ENCODE peak calls at places on chromosomes 6 and 20, in nine cellular contexts. V is colonic mucosa, N is A549, J is neural progenitor cell, B is heart left ventricle, X is thoracic aorta, U is epithelial cell of proximal tubule, H is cardiac fibroblast, I is HFF-Myc. C is an unnamed sample.

GRCh38 chr20:11207749-11208502 is 534.1 kb upstream of the JAG1 start:
- DNase-seq in V (no peak), N (peak), J (no peak), B (no peak), X (no peak), U (peak), H (peak), I (peak), C (no peak)

GRCh38 chr20:24495266-24495665 is 25.8 kb downstream of the SYNDIG1 start:
- DNase-seq in V (no peak), N (no peak), J (no peak), B (no peak), X (no peak), U (no peak), H (no peak), I (no peak), C (no peak)

GRCh38 chr6:125253881-125254280 is 47.9 kb downstream of the HDDC2 start:
- DNase-seq in V (no peak), N (no peak), J (no peak), B (no peak), X (no peak), U (no peak), H (no peak), I (no peak), C (no peak)

GRCh38 chr6:70530023-70530422 is 36.7 kb upstream of the SDHAF4 start:
- DNase-seq in V (no peak), N (no peak), J (no peak), B (no peak), X (no peak), U (no peak), H (no peak), I (no peak), C (no peak)

GRCh38 chr20:50595988-50596693 is 86.0 kb downstream of the PTPN1 start:
- DNase-seq in V (no peak), N (no peak), J (no peak), B (no peak), X (no peak), U (no peak), H (no peak), I (no peak), C (no peak)

GRCh38 chr6:56484669-56485068 is 158.0 kb downstream of the DST start:
- DNase-seq in V (no peak), N (no peak), J (no peak), B (no peak), X (no peak), U (peak), H (no peak), I (peak), C (no peak)

GRCh38 chr6:16572943-16573342 is 188.3 kb downstream of the ATXN1 start:
- DNase-seq in V (no peak), N (no peak), J (peak), B (no peak), X (no peak), U (no peak), H (no peak), I (no peak), C (no peak)

GRCh38 chr6:162964703-162965140 is 236.9 kb downstream of the PACRG start:
- DNase-seq in V (peak), N (peak), J (no peak), B (peak), X (no peak), U (peak), H (peak), I (peak), C (no peak)

GRCh38 chr20:40508821-40509220 is 180.2 kb downstream of the MAFB start:
- DNase-seq in V (no peak), N (no peak), J (no peak), B (no peak), X (no peak), U (no peak), H (no peak), I (no peak), C (no peak)

GRCh38 chr20:48584391-48585249 is 243.2 kb downstream of the PREX1 start:
- DNase-seq in V (peak), N (no peak), J (no peak), B (no peak), X (no peak), U (no peak), H (no peak), I (no peak), C (no peak)

GRCh38 chr6:143248359-143248758 is 187.7 kb downstream of the AIG1 start:
- DNase-seq in V (no peak), N (no peak), J (no peak), B (no peak), X (no peak), U (no peak), H (no peak), I (no peak), C (no peak)

GRCh38 chr6:22764521-22764920 is 195.2 kb downstream of the HDGFL1 start:
- DNase-seq in V (no peak), N (no peak), J (no peak), B (no peak), X (no peak), U (no peak), H (no peak), I (peak), C (no peak)

GRCh38 chr6:69867075-69867911 is 937 bp downstream of the COL19A1 start:
- DNase-seq in V (peak), N (peak), J (peak), B (peak), X (no peak), U (no peak), H (peak), I (no peak), C (peak)

GRCh38 chr6:142361765-142362540 is 60.1 kb downstream of the ADGRG6 start:
- DNase-seq in V (no peak), N (peak), J (no peak), B (no peak), X (no peak), U (no peak), H (peak), I (no peak), C (no peak)

GRCh38 chr6:35600659-35601125 is 88.0 kb upstream of the TULP1 start:
- DNase-seq in V (no peak), N (no peak), J (no peak), B (no peak), X (no peak), U (no peak), H (peak), I (no peak), C (no peak)

GRCh38 chr6:128337619-128338018 is 182.8 kb downstream of the PTPRK start:
- DNase-seq in V (no peak), N (no peak), J (no peak), B (no peak), X (no peak), U (no peak), H (no peak), I (no peak), C (no peak)

GRCh38 chr20:47576516-47577033 is 74.9 kb downstream of the NCOA3 start:
- DNase-seq in V (peak), N (peak), J (peak), B (peak), X (no peak), U (peak), H (peak), I (peak), C (peak)

GRCh38 chr6:53986165-53986720 is 125.0 kb upstream of the MLIP start:
- DNase-seq in V (peak), N (peak), J (peak), B (peak), X (no peak), U (no peak), H (peak), I (peak), C (peak)

GRCh38 chr6:52243282-52243893 is 912 bp downstream of the IL17F start:
- DNase-seq in V (no peak), N (no peak), J (no peak), B (no peak), X (no peak), U (no peak), H (no peak), I (no peak), C (no peak)

GRCh38 chr6:49646942-49647341 is 10.3 kb upstream of the RHAG start:
- DNase-seq in V (no peak), N (no peak), J (no peak), B (no peak), X (no peak), U (no peak), H (no peak), I (no peak), C (no peak)

GRCh38 chr6:21891065-21891464 is 297.5 kb downstream of the SOX4 start:
- DNase-seq in V (no peak), N (no peak), J (no peak), B (no peak), X (no peak), U (no peak), H (no peak), I (no peak), C (no peak)

DNA sequence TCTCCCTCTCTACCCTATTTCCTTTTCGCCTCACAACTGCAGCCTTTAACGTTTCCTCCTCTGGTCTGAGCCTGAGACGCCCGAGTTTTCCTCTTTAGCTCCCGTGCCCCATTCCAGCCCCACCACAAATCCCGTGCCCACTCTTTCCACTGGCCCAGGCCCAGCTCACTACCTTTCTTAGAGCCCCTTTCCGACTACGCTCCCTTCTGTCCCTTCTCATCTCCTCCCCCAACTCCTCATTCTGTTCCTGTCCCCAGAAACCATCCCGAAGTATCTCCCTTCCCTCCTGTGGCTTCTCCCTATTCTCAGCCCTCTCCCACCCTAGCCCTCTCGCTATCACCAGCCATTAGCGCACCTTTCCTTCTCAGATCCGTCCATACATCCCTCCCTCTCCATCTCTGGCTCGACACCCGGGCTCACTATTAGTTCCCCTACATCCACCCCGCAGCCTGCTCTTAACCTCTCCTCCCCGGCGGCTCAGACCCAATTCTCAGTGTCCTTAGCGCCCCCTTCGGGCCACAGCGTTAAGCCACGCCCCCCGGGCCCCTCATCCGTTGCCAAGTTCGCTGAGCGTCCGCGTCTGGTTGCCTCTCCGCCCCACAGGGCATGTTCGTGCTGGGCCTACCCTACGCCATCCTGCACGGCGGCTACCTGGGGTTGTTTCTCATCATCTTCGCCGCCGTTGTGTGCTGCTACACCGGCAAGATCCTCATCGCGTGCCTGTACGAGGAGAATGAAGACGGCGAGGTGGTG is 2.7 kb downstream of the SLC32A1 start:
- DNase-seq in V (peak), N (no peak), J (peak), B (no peak), X (no peak), U (no peak), H (no peak), I (no peak), C (peak)
- H3K4me3 ChIP-seq in V (no peak), N (no peak), J (no peak), B (no peak), X (no peak), U (no peak), H (no peak), I (no peak), C (no peak)

GRCh38 chr6:43702147-43702521 is 14.5 kb upstream of the MRPS18A start:
- DNase-seq in V (no peak), N (no peak), J (no peak), B (no peak), X (no peak), U (no peak), H (no peak), I (no peak), C (no peak)

GRCh38 chr6:43705996-43706395 is 18.4 kb upstream of the MRPS18A start:
- DNase-seq in V (no peak), N (no peak), J (no peak), B (no peak), X (no peak), U (no peak), H (peak), I (no peak), C (no peak)

GRCh38 chr6:43699564-43700186 is 12.1 kb upstream of the MRPS18A start:
- DNase-seq in V (peak), N (peak), J (no peak), B (no peak), X (no peak), U (no peak), H (peak), I (no peak), C (no peak)

GRCh38 chr6:43703512-43704429 is 16.2 kb upstream of the MRPS18A start:
- DNase-seq in V (no peak), N (no peak), J (no peak), B (no peak), X (no peak), U (no peak), H (no peak), I (no peak), C (no peak)

GRCh38 chr6:43702522-43703440 is 15.2 kb upstream of the MRPS18A start:
- DNase-seq in V (peak), N (peak), J (peak), B (peak), X (peak), U (peak), H (peak), I (peak), C (peak)
- H3K4me3 ChIP-seq in V (no peak), N (no peak), J (peak), B (no peak), X (peak), U (no peak), H (no peak), I (no peak), C (no peak)

DNA sequence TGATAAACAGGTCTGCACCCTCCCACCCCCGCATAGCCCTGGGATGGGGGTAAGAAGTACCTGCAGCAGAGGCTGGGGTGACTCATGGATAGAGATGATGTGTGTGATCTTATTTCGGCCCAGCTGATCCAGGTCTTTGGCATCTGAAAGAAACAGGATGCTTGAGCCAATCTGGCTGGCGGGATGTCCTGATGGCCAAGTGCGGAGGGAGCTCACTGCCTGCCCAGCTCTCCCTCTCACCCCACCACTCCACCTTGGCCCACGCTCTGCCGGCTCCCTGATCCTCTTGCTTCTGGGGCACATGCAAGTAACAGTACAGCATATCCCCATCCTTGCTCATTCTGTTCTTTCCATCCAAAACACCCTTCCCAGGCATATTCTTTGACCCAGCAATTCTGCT is 3.3 kb downstream of the DUSP15 start:
- DNase-seq in V (no peak), N (no peak), J (no peak), B (no peak), X (no peak), U (no peak), H (no peak), I (no peak), C (no peak)
- H3K4me3 ChIP-seq in V (no peak), N (no peak), J (no peak), B (no peak), X (no peak), U (no peak), H (no peak), I (no peak), C (no peak)

DNA sequence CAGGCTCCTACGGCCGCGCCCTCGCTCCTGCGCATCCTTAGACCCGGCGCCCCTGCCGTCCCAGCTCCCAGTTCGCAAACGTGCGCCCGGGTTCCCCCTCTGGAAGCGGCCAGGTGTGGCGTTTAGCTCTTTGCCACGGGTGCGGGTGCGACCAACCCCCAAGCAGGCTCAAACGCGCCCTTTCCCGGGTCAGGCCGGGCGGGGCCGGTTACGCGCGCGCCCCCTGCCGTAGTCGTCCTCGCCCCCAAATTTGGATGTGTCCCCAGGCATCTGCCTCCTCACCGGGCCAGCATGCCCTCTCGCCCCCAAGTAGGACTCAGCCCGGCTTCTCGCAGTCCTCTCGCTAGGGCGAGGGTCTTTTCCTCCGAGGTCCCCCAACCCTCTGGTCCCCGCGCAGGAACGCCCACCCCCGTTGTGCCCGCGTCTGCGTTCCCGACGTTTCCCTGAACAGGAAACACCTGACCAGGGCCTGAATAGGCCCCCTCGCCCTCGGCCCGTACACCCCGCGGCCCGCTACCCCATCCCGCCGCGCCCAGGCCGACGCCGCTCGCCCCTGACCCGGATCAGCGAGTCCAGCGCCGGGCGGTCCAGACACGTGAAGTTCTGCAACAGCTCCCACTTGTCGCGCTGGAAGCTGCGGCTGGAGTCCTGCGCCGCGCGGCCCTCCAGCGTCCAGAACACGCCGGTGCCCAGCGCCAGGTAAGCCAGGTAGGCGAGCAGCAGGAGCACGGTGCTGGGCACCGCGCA is 520 bp downstream of the KCNK17 start:
- DNase-seq in V (no peak), N (no peak), J (peak), B (no peak), X (no peak), U (no peak), H (no peak), I (no peak), C (no peak)
- H3K4me3 ChIP-seq in V (peak), N (peak), J (peak), B (peak), X (peak), U (no peak), H (no peak), I (no peak), C (no peak)

GRCh38 chr20:62991863-62992262 is 14.9 kb downstream of the BHLHE23 start:
- DNase-seq in V (no peak), N (no peak), J (no peak), B (no peak), X (no peak), U (no peak), H (no peak), I (no peak), C (no peak)

GRCh38 chr20:62990306-62990825 is 16.4 kb downstream of the BHLHE23 start:
- DNase-seq in V (no peak), N (no peak), J (no peak), B (no peak), X (no peak), U (no peak), H (no peak), I (no peak), C (no peak)

GRCh38 chr20:62991196-62991807 is 15.5 kb downstream of the BHLHE23 start:
- DNase-seq in V (no peak), N (no peak), J (no peak), B (no peak), X (no peak), U (no peak), H (no peak), I (no peak), C (no peak)

GRCh38 chr20:62987114-62987513 is 19.6 kb downstream of the BHLHE23 start:
- DNase-seq in V (no peak), N (no peak), J (no peak), B (no peak), X (no peak), U (no peak), H (no peak), I (no peak), C (no peak)

DNA sequence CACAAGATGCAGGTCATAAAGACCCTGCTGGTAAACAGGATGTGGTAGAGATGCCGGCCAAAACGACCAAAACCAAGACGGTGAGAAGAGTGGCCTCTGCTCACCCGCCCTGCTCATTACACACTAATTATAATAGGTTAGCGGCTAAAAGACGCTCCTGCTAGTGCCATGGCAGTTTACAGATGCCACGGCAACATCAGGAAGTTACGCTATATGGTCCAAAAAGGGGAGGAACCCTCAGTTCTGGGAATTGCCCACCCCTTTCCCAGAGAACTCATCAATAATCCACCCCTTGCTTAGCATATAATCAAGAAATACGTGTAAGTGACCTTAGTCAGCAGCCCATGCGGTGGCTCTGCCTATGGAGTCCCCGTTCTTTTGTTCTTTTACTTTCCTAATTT is 17.6 kb downstream of the BHLHE23 start:
- DNase-seq in V (no peak), N (no peak), J (no peak), B (no peak), X (no peak), U (no peak), H (no peak), I (no peak), C (no peak)
- H3K4me3 ChIP-seq in V (no peak), N (no peak), J (no peak), B (no peak), X (no peak), U (no peak), H (no peak), I (no peak), C (no peak)

GRCh38 chr6:109187399-109188114 is 92.2 kb downstream of the CEP57L1 start:
- DNase-seq in V (peak), N (peak), J (peak), B (peak), X (no peak), U (no peak), H (peak), I (no peak), C (peak)
- H3K4me3 ChIP-seq in V (no peak), N (no peak), J (no peak), B (no peak), X (no peak), U (no peak), H (no peak), I (no peak), C (no peak)